ENCODE peak calls at places on chromosomes 7 and 10, in nine cellular contexts. X is A673, G is K562, R is uterus, A is astrocyte, N is OCI-LY7, T is Panc1, O is kidney, J is fibroblast of lung. I is an unnamed sample.

GRCh38 chr10:86523348-86523747 is 1.8 kb upstream of the WAPL start:
- DNase-seq in R (no peak), T (no peak), G (peak; percentile 35), N (peak; percentile 35), O (no peak), J (no peak), A (no peak), X (no peak), I (no peak)

GRCh38 chr7:45293295-45293942 is 135.8 kb downstream of the RAMP3 start:
- DNase-seq in X (no peak), O (no peak), A (no peak), R (no peak), G (no peak), T (no peak), J (no peak), N (no peak), I (no peak)

GRCh38 chr7:95811846-95812445 is 39.6 kb downstream of the DYNC1I1 start:
- DNase-seq in R (no peak), N (no peak), G (no peak), T (no peak), J (peak; percentile 67), O (no peak), A (peak; percentile 45), X (peak; percentile 54), I (no peak)

GRCh38 chr10:132452216-132452650 is 55.2 kb downstream of the PWWP2B start:
- DNase-seq in J (no peak), A (no peak), X (no peak), R (no peak), N (no peak), O (peak; percentile 79), T (no peak), G (no peak), I (no peak)

GRCh38 chr10:110337906-110338305 is 33.2 kb upstream of the SMNDC1 start:
- DNase-seq in G (no peak), T (no peak), X (peak; percentile 23), N (no peak), O (no peak), A (peak; percentile 54), R (no peak), J (peak; percentile 60), I (no peak)

GRCh38 chr10:49500420-49500819 is 38.5 kb downstream of the ERCC6 start:
- DNase-seq in T (no peak), J (no peak), A (no peak), X (peak; percentile 4), R (no peak), N (no peak), O (no peak), G (no peak), I (no peak)

GRCh38 chr7:155917836-155918385 is 105.6 kb upstream of the SHH start:
- DNase-seq in N (no peak), A (peak; percentile 19), R (no peak), J (peak; percentile 34), G (no peak), X (no peak), O (peak; percentile 48), T (no peak), I (no peak)

GRCh38 chr7:25720427-25720826 is 431.6 kb upstream of the NFE2L3 start:
- DNase-seq in T (no peak), N (peak; percentile 14), O (no peak), G (no peak), R (no peak), J (peak; percentile 14), A (no peak), X (peak; percentile 12), I (no peak)

GRCh38 chr7:45013465-45013967 is 13.5 kb downstream of the CCM2 start:
- DNase-seq in O (no peak), A (no peak), N (no peak), J (no peak), X (no peak), G (no peak), T (no peak), R (no peak), I (no peak)

GRCh38 chr10:13195016-13195415 is 33.7 kb downstream of the MCM10 start:
- DNase-seq in N (no peak), X (no peak), T (no peak), O (no peak), G (no peak), A (no peak), J (peak; percentile 7), R (no peak), I (no peak)

GRCh38 chr7:106109521-106110237 is 2.4 kb downstream of the SYPL1 start:
- DNase-seq in N (no peak), J (no peak), A (no peak), T (no peak), O (no peak), X (no peak), R (no peak), G (no peak), I (no peak)
- H3K4me1 ChIP-seq in N (peaks cover 55% of the 10 kb centered on the region), J (peaks cover 5% of the 10 kb centered on the region), A (peaks cover 6% of the 10 kb centered on the region), T (peaks cover 21% of the 10 kb centered on the region), O (peaks cover 12% of the 10 kb centered on the region), X (peaks cover 20% of the 10 kb centered on the region), R (no peaks in the 10 kb centered on the region), G (peaks cover 14% of the 10 kb centered on the region), I (peaks cover 9% of the 10 kb centered on the region)

GRCh38 chr10:19915816-19916215 is 99.6 kb downstream of the PLXDC2 start:
- DNase-seq in N (no peak), A (no peak), X (no peak), T (no peak), O (no peak), G (no peak), R (no peak), J (no peak), I (no peak)

GRCh38 chr10:19921300-19922140 is 105.3 kb downstream of the PLXDC2 start:
- DNase-seq in X (no peak), T (no peak), N (no peak), J (peak; percentile 70), R (no peak), G (no peak), A (peak; percentile 94), O (no peak), I (no peak)

GRCh38 chr10:19917756-19918478 is 101.7 kb downstream of the PLXDC2 start:
- DNase-seq in R (no peak), G (no peak), N (no peak), J (no peak), T (no peak), A (peak; percentile 70), O (no peak), X (no peak), I (no peak)

GRCh38 chr10:19920075-19920726 is 104.0 kb downstream of the PLXDC2 start:
- DNase-seq in T (no peak), G (no peak), R (no peak), O (no peak), A (no peak), J (no peak), N (no peak), X (no peak), I (no peak)

DNA sequence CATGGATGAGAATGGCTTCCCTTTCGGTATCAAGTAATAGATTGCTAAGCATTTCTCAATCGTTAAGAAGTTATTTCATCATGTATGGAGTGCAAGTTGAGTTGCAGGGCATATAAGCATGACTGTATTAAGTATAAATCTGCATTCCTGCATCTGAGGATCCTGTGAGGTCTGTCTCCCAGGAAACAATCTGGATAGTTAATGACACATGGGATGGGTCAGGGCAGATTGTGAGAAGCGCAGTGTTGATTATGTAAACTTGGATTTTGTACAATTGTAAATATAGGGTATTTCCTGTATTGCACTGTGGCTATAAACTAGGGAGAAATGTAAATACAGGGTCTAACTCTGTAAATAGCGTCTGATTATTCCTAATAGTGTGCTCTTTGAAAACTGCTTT is 102.6 kb downstream of the PLXDC2 start:
- DNase-seq in R (no peak), J (peak; percentile 78), A (peak; percentile 71), G (no peak), O (no peak), N (no peak), T (no peak), X (peak; percentile 46), I (no peak)
- TF ChIP-seq CTCF in R (no peak), J (no peak), A (no peak), G (no peak), O (no peak), N (no peak), T (no peak), X (no peak), I (no peak)

GRCh38 chr10:3412071-3412582 is 239.5 kb upstream of the PITRM1 start:
- DNase-seq in T (no peak), A (no peak), J (no peak), R (no peak), X (no peak), N (no peak), O (no peak), G (no peak), I (no peak)
- H3K4me1 ChIP-seq in T (no peaks in the 10 kb centered on the region), A (no peaks in the 10 kb centered on the region), J (no peaks in the 10 kb centered on the region), R (no peaks in the 10 kb centered on the region), X (no peaks in the 10 kb centered on the region), N (no peaks in the 10 kb centered on the region), O (peaks cover 6% of the 10 kb centered on the region), G (no peaks in the 10 kb centered on the region), I (no peaks in the 10 kb centered on the region)

GRCh38 chr7:128053023-128053422 is 21.8 kb upstream of the LRRC4 start:
- DNase-seq in X (peak; percentile 73), O (no peak), N (peak; percentile 40), A (no peak), J (peak; percentile 35), G (peak; percentile 40), T (no peak), R (no peak), I (no peak)

GRCh38 chr7:128052404-128052803 is 21.2 kb upstream of the LRRC4 start:
- DNase-seq in R (no peak), O (no peak), N (no peak), A (no peak), T (no peak), G (no peak), J (no peak), X (no peak), I (no peak)

GRCh38 chr7:128055668-128056067 is 24.4 kb upstream of the LRRC4 start:
- DNase-seq in G (no peak), N (no peak), X (no peak), R (no peak), T (no peak), O (no peak), J (no peak), A (no peak), I (no peak)

GRCh38 chr7:128056901-128057300 is 25.7 kb upstream of the LRRC4 start:
- DNase-seq in N (no peak), A (peak; percentile 94), G (no peak), J (peak; percentile 57), O (no peak), R (no peak), X (no peak), T (no peak), I (no peak)

GRCh38 chr7:128053991-128054390 is 22.8 kb upstream of the LRRC4 start:
- DNase-seq in G (no peak), J (no peak), X (no peak), A (no peak), N (no peak), T (no peak), O (no peak), R (no peak), I (no peak)
- TF ChIP-seq CTCF in G (no peak), J (no peak), X (no peak), A (no peak), N (no peak), T (no peak), O (no peak), R (no peak), I (no peak)